ENCODE peak calls at places on chromosomes 6 and 20, in four cellular contexts. One of them, this sample, is unnamed.

GRCh38 chr6:139588076-139588639 is 213.7 kb upstream of the CITED2 start:
- DNase-seq in fibroblast of lung: peak
- DNase-seq in hepatocyte: peak
- DNase-seq in MM.1S: no peak
- DNase-seq in this sample: peak

GRCh38 chr6:27297857-27298730 is 14.0 kb downstream of the POM121L2 start:
- DNase-seq in fibroblast of lung: peak
- DNase-seq in hepatocyte: peak
- DNase-seq in MM.1S: no peak
- DNase-seq in this sample: peak

GRCh38 chr6:154508573-154509375 is 1.7 kb downstream of the CNKSR3 start:
- DNase-seq in fibroblast of lung: peak
- DNase-seq in hepatocyte: peak
- DNase-seq in MM.1S: no peak
- DNase-seq in this sample: peak

GRCh38 chr6:34817337-34817910 is 25.5 kb downstream of the BLTP3A start:
- DNase-seq in fibroblast of lung: no peak
- DNase-seq in hepatocyte: no peak
- DNase-seq in MM.1S: no peak
- DNase-seq in this sample: no peak

GRCh38 chr20:10558635-10559187 is 115.1 kb downstream of the JAG1 start:
- DNase-seq in fibroblast of lung: peak
- DNase-seq in hepatocyte: no peak
- DNase-seq in MM.1S: no peak
- DNase-seq in this sample: peak

GRCh38 chr6:103675807-103676406 is 1183.8 kb downstream of the HACE1 start:
- DNase-seq in fibroblast of lung: no peak
- DNase-seq in hepatocyte: peak
- DNase-seq in MM.1S: peak
- DNase-seq in this sample: no peak

GRCh38 chr6:160121981-160122380 is 366 bp downstream of the SLC22A1 start:
- DNase-seq in fibroblast of lung: no peak
- DNase-seq in hepatocyte: no peak
- DNase-seq in MM.1S: no peak
- DNase-seq in this sample: no peak

GRCh38 chr20:63132131-63132714 is 83.7 kb downstream of the YTHDF1 start:
- DNase-seq in fibroblast of lung: no peak
- DNase-seq in hepatocyte: no peak
- DNase-seq in MM.1S: no peak
- DNase-seq in this sample: no peak

GRCh38 chr6:14729186-14729871 is 516.5 kb upstream of the JARID2 start:
- DNase-seq in fibroblast of lung: no peak
- DNase-seq in hepatocyte: no peak
- DNase-seq in MM.1S: no peak
- DNase-seq in this sample: no peak

GRCh38 chr6:168125429-168126001 is 46.5 kb upstream of the FRMD1 start:
- DNase-seq in fibroblast of lung: no peak
- DNase-seq in hepatocyte: no peak
- DNase-seq in MM.1S: no peak
- DNase-seq in this sample: no peak

GRCh38 chr6:78605909-78606446 is 261.4 kb upstream of the IRAK1BP1 start:
- DNase-seq in fibroblast of lung: peak
- DNase-seq in hepatocyte: no peak
- DNase-seq in MM.1S: no peak
- DNase-seq in this sample: peak

GRCh38 chr20:60993647-60994046 is 258.4 kb upstream of the CDH4 start:
- DNase-seq in fibroblast of lung: peak
- DNase-seq in hepatocyte: peak
- DNase-seq in MM.1S: no peak
- DNase-seq in this sample: peak

GRCh38 chr20:7196481-7196880 is 429.0 kb downstream of the BMP2 start:
- DNase-seq in fibroblast of lung: no peak
- DNase-seq in hepatocyte: no peak
- DNase-seq in MM.1S: no peak
- DNase-seq in this sample: peak

GRCh38 chr20:51339721-51340450 is 202.6 kb downstream of the NFATC2 start:
- DNase-seq in fibroblast of lung: no peak
- DNase-seq in hepatocyte: no peak
- DNase-seq in MM.1S: no peak
- DNase-seq in this sample: no peak

GRCh38 chr6:52371656-52372151 is 9.8 kb downstream of the PAQR8 start:
- DNase-seq in fibroblast of lung: peak
- DNase-seq in hepatocyte: peak
- DNase-seq in MM.1S: no peak
- DNase-seq in this sample: no peak

GRCh38 chr6:130593948-130594347 is 228.1 kb downstream of the TMEM200A start:
- DNase-seq in fibroblast of lung: no peak
- DNase-seq in hepatocyte: no peak
- DNase-seq in MM.1S: no peak
- DNase-seq in this sample: no peak
- TF ChIP-seq EZH2 in fibroblast of lung: no peak
- TF ChIP-seq EZH2 in hepatocyte: no peak
- TF ChIP-seq EZH2 in MM.1S: no peak
- TF ChIP-seq EZH2 in this sample: no peak

GRCh38 chr20:58497076-58497665 is 18.0 kb downstream of the APCDD1L start:
- DNase-seq in fibroblast of lung: no peak
- DNase-seq in hepatocyte: no peak
- DNase-seq in MM.1S: no peak
- DNase-seq in this sample: no peak

GRCh38 chr20:58497911-58498310 is 17.3 kb downstream of the APCDD1L start:
- DNase-seq in fibroblast of lung: no peak
- DNase-seq in hepatocyte: no peak
- DNase-seq in MM.1S: no peak
- DNase-seq in this sample: no peak

GRCh38 chr20:58494923-58495622 is 20.1 kb downstream of the APCDD1L start:
- DNase-seq in fibroblast of lung: no peak
- DNase-seq in hepatocyte: no peak
- DNase-seq in MM.1S: no peak
- DNase-seq in this sample: no peak

GRCh38 chr20:58496429-58496769 is 18.8 kb downstream of the APCDD1L start:
- DNase-seq in fibroblast of lung: no peak
- DNase-seq in hepatocyte: no peak
- DNase-seq in MM.1S: no peak
- DNase-seq in this sample: no peak

GRCh38 chr20:58495623-58496428 is 19.4 kb downstream of the APCDD1L start:
- DNase-seq in fibroblast of lung: no peak
- DNase-seq in hepatocyte: no peak
- DNase-seq in MM.1S: no peak
- DNase-seq in this sample: no peak
- H3K4me3 ChIP-seq in fibroblast of lung: no peak
- H3K4me3 ChIP-seq in hepatocyte: no peak
- H3K4me3 ChIP-seq in MM.1S: no peak
- H3K4me3 ChIP-seq in this sample: no peak

DNA sequence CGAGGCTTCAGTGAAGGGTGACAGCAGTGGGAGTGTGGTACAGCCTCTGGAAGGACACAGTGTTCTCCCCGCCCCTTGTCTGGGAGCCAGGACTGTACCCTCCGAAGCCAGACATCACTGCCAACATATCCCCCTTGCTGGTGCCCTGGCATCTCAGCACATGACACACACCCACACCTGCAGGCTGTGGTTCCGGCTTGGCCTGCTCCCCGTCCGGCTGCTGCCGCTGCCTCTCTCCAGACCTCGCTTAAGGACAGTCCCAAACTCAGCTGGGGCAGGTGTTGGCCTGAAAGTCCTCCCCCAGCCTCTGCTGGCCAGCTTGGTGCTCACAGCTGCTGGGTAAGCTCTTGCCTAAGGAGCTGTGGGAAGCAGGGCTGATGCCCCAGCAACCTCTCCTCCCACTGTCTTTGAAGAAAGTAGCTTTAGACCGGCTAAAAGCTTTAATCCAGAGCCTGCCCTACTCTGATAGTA is 7.0 kb downstream of the EMILIN3 start:
- DNase-seq in fibroblast of lung: no peak
- DNase-seq in hepatocyte: no peak
- DNase-seq in MM.1S: no peak
- DNase-seq in this sample: no peak
- H3K27ac ChIP-seq in fibroblast of lung: no peak
- H3K27ac ChIP-seq in hepatocyte: no peak
- H3K27ac ChIP-seq in MM.1S: no peak
- H3K27ac ChIP-seq in this sample: no peak

GRCh38 chr6:150598858-150599198 is 857 bp upstream of the PLEKHG1 start:
- DNase-seq in fibroblast of lung: no peak
- DNase-seq in hepatocyte: no peak
- DNase-seq in MM.1S: no peak
- DNase-seq in this sample: no peak

GRCh38 chr6:150598401-150598800 is 1.3 kb upstream of the PLEKHG1 start:
- DNase-seq in fibroblast of lung: no peak
- DNase-seq in hepatocyte: no peak
- DNase-seq in MM.1S: peak
- DNase-seq in this sample: no peak

GRCh38 chr6:150599199-150600002 is at the start of gene PLEKHG1:
- DNase-seq in fibroblast of lung: peak
- DNase-seq in hepatocyte: peak
- DNase-seq in MM.1S: peak
- DNase-seq in this sample: peak

GRCh38 chr6:150600003-150600301 is 267 bp downstream of the PLEKHG1 start:
- DNase-seq in fibroblast of lung: no peak
- DNase-seq in hepatocyte: no peak
- DNase-seq in MM.1S: no peak
- DNase-seq in this sample: no peak

GRCh38 chr6:150600302-150601017 is 775 bp downstream of the PLEKHG1 start:
- DNase-seq in fibroblast of lung: peak
- DNase-seq in hepatocyte: peak
- DNase-seq in MM.1S: peak
- DNase-seq in this sample: peak
- TF ChIP-seq EZH2 in fibroblast of lung: peak
- TF ChIP-seq EZH2 in hepatocyte: no peak
- TF ChIP-seq EZH2 in MM.1S: no peak
- TF ChIP-seq EZH2 in this sample: no peak

This sample was measured in PC-3.